ENCODE peak calls at places on chromosomes 5 and 9, in four cellular contexts. F, K, E and M are unnamed samples. For H3K4me1, the result is how much of the 10 kb centered on the place peaks cover.

GRCh38 chr9:90394866-90395265 is 247.8 kb downstream of the DIRAS2 start:
- DNase-seq in F (no peak), K (no peak), E (no peak), M (no peak)

GRCh38 chr9:35516481-35516880 is 26.6 kb downstream of the RUSC2 start:
- DNase-seq in F (peak), K (no peak), E (no peak), M (no peak)

GRCh38 chr5:82308997-82309670 is 31.0 kb upstream of the RPS23 start:
- DNase-seq in F (no peak), K (no peak), E (no peak), M (no peak)

GRCh38 chr5:116371431-116371830 is 203.2 kb downstream of the SEMA6A start:
- DNase-seq in F (no peak), K (no peak), E (no peak), M (no peak)

GRCh38 chr5:41600738-41601137 is 90.3 kb upstream of the PLCXD3 start:
- DNase-seq in F (no peak), K (no peak), E (no peak), M (no peak)

GRCh38 chr9:134291452-134291881 is 34.8 kb upstream of the RXRA start:
- DNase-seq in F (no peak), K (no peak), E (no peak), M (no peak)

GRCh38 chr9:15222313-15222712 is 84.7 kb downstream of the TTC39B start:
- DNase-seq in F (no peak), K (no peak), E (no peak), M (no peak)

GRCh38 chr5:150339165-150339564 is 18.3 kb upstream of the TCOF1 start:
- DNase-seq in F (no peak), K (no peak), E (no peak), M (no peak)

GRCh38 chr9:82601272-82601835 is 461.6 kb downstream of the RASEF start:
- DNase-seq in F (peak), K (no peak), E (no peak), M (no peak)

GRCh38 chr5:169656125-169656990 is 19.3 kb downstream of the DOCK2 start:
- DNase-seq in F (peak), K (no peak), E (no peak), M (no peak)

GRCh38 chr5:15499528-15500325 is at the start of gene FBXL7:
- DNase-seq in F (peak), K (peak), E (no peak), M (no peak)

GRCh38 chr9:97673922-97674321 is 23.2 kb downstream of the XPA start:
- DNase-seq in F (no peak), K (no peak), E (no peak), M (no peak)

GRCh38 chr5:119578937-119579336 is 50.4 kb upstream of the FAM170A start:
- DNase-seq in F (peak), K (no peak), E (no peak), M (peak)

GRCh38 chr5:19739691-19740090 is 248.3 kb downstream of the CDH18 start:
- DNase-seq in F (no peak), K (peak), E (no peak), M (no peak)

GRCh38 chr5:32170303-32171170 is 3.6 kb downstream of the GOLPH3 start:
- DNase-seq in F (peak), K (no peak), E (no peak), M (no peak)

GRCh38 chr9:38108326-38108725 is 39.3 kb upstream of the SHB start:
- DNase-seq in F (no peak), K (no peak), E (no peak), M (no peak)

DNA sequence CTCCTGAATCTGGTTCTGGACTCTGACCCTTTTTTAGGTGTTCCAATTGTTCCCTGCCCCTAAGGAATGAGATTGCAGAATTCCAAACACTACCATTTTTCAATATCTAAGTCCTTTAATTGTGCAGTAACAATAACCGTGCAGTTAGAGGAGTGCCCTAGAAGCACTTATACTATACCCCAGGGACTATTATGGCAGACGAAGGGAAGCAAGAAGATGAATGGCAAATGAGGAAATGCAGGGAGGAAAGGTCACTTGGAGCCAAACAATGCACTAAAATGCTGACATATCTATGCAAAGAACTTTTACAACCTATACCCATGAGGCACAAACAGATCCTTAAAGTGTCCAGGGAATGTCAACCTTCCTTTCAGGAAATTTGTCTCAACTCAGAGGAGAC is 50.2 kb upstream of the PDE4D start:
- DNase-seq in F (no peak), K (no peak), E (no peak), M (no peak)
- H3K4me1 ChIP-seq in F (under half), K (under half), E (under half), M (under half)

GRCh38 chr5:142794527-142794926 is 24.4 kb downstream of the ARHGAP26 start:
- DNase-seq in F (no peak), K (no peak), E (no peak), M (no peak)

GRCh38 chr5:142795246-142795645 is 25.1 kb downstream of the ARHGAP26 start:
- DNase-seq in F (no peak), K (no peak), E (no peak), M (no peak)

GRCh38 chr5:142798099-142798768 is 28.1 kb downstream of the ARHGAP26 start:
- DNase-seq in F (no peak), K (no peak), E (peak), M (no peak)

GRCh38 chr5:142797420-142797819 is 27.2 kb downstream of the ARHGAP26 start:
- DNase-seq in F (no peak), K (no peak), E (no peak), M (no peak)

DNA sequence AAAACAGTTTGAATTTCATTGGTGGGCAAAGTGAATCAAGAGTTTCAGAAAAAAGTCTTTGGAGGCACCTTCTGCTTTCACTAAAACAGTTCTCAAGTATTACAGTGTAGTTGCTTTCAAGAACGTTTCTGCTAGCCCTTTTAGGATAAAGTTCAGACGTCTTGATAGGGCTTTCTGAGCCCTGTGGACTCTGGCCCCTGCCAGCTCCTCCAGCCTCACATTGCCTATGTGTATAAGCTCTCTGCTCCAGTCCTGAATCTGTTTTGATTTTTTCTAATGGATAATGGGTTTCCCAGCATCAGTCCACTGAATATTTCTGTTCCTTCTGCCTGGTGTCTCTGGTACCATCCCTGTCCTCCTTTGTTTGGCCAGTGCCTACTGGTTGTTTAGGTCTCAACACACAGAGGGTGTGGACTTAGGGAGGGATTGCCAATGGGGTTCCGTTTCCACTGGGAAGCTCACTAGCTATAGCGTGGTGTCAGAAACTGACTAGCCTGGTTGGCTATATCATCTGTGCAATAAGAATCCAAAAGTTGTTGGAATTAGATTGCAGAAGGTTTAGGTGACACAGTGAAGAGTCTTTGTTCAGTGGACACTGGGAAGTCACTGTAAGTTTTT is 26.4 kb downstream of the ARHGAP26 start:
- DNase-seq in F (no peak), K (no peak), E (no peak), M (no peak)
- H3K4me1 ChIP-seq in F (under half), K (under half), E (half or more), M (under half)

GRCh38 chr9:127524373-127524772 is 73.1 kb downstream of the LRSAM1 start:
- DNase-seq in F (peak), K (peak), E (no peak), M (no peak)
- H3K4me1 ChIP-seq in F (under half), K (under half), E (under half), M (under half)

GRCh38 chr5:176541338-176542134 is 4.3 kb upstream of the RNF44 start:
- DNase-seq in F (peak), K (no peak), E (peak), M (no peak)

GRCh38 chr5:176542596-176543427 is 5.6 kb upstream of the RNF44 start:
- DNase-seq in F (peak), K (peak), E (peak), M (no peak)

GRCh38 chr5:176543428-176544182 is 5.5 kb upstream of the CDHR2 start:
- DNase-seq in F (peak), K (peak), E (peak), M (no peak)

GRCh38 chr5:176540956-176541337 is 3.7 kb upstream of the RNF44 start:
- DNase-seq in F (no peak), K (no peak), E (peak), M (no peak)

GRCh38 chr5:176542135-176542595 is 5.0 kb upstream of the RNF44 start:
- DNase-seq in F (no peak), K (no peak), E (peak), M (no peak)
- H3K4me1 ChIP-seq in F (under half), K (under half), E (half or more), M (under half)

DNA sequence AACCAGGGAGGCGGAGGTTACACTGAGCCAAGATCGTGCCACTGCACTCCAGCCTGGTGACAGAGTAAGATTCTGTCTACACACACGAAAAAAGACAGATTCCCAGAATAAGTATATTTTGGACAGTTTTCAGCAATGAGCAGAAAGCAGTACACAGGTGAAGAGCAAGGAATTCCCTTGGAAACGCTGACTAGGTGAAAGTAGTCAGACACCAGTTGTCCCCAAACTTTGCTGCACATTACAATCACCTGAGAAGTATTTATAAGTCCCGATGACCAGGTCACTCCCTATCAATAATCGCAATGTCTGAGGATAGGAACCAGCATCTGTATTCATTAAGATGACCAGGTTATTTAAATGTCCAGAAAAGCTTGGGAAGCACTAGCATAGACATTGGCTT is 78.3 kb downstream of the CPLANE1 start:
- DNase-seq in F (no peak), K (no peak), E (no peak), M (no peak)
- H3K4me1 ChIP-seq in F (under half), K (under half), E (under half), M (under half)

GRCh38 chr5:65047948-65048690 is 279.4 kb downstream of the CWC27 start:
- DNase-seq in F (no peak), K (no peak), E (no peak), M (no peak)

GRCh38 chr5:65047225-65047624 is 278.5 kb downstream of the CWC27 start:
- DNase-seq in F (no peak), K (no peak), E (no peak), M (no peak)

GRCh38 chr5:65055938-65056337 is 287.2 kb downstream of the CWC27 start:
- DNase-seq in F (peak), K (no peak), E (no peak), M (no peak)

GRCh38 chr5:65050140-65050539 is 281.4 kb downstream of the CWC27 start:
- DNase-seq in F (no peak), K (no peak), E (no peak), M (no peak)

DNA sequence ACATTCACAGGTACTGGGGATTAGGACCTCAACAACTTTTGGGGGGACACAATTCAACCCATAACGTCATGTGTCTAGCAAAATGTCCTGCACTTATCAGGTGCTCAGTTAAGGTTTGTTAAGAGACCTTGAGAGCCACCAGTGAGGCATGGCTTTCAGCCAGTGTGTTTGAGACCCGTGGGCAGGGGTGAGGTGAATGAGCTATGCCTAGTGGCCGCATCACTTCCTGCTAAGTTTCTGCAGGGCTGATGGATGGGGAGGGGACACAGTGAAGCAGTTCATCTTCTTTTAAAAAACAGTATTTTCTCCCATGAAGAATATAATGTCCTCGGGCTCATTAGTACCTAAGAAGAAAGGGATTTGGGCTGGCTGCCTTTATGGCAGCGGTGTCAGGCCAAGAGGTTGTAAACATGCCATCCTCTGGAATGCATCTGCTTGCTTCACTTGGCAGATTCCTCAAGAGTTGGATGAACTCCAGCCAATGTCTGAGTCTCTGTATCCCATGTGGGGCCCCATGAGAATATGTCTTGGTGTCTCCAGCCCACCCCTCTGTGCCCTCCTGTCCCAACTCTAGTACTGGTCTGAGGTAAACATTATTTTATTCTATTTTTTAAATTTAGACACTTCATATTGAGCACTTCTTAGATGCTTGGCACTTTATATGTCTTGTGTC is 282.2 kb downstream of the CWC27 start:
- DNase-seq in F (peak), K (no peak), E (no peak), M (no peak)
- H3K4me1 ChIP-seq in F (under half), K (under half), E (under half), M (under half)

GRCh38 chr5:122507045-122507444 is 195.0 kb downstream of the SNCAIP start:
- DNase-seq in F (no peak), K (no peak), E (no peak), M (no peak)
- H3K4me1 ChIP-seq in F (under half), K (under half), E (under half), M (under half)

GRCh38 chr9:21580636-21581353 is 98.7 kb upstream of the IFNE start:
- DNase-seq in F (peak), K (no peak), E (no peak), M (no peak)
- H3K4me1 ChIP-seq in F (under half), K (under half), E (under half), M (under half)

GRCh38 chr5:59058977-59059687 is 476.3 kb downstream of the RAB3C start:
- DNase-seq in F (no peak), K (no peak), E (no peak), M (no peak)
- H3K4me1 ChIP-seq in F (under half), K (under half), E (under half), M (under half)

GRCh38 chr9:34282096-34282495 is 47.0 kb downstream of the KIF24 start:
- DNase-seq in F (peak), K (no peak), E (no peak), M (no peak)
- H3K4me1 ChIP-seq in F (under half), K (under half), E (under half), M (under half)